ENCODE peak calls at places on chromosomes 13 and 19, in seven cellular contexts. One of them, this sample, is unnamed.

GRCh38 chr19:6060600-6061391 is 49.5 kb downstream of the RFX2 start:
- DNase-seq in coronary artery: peak
- DNase-seq in GF-D8: peak
- DNase-seq in hypothalamus: no peak
- DNase-seq in adipocyte: no peak
- DNase-seq in caudate nucleus: no peak
- DNase-seq in glutamatergic neuron: no peak
- DNase-seq in this sample: no peak

GRCh38 chr13:79659161-79659560 is 178.2 kb downstream of the NDFIP2 start:
- DNase-seq in coronary artery: no peak
- DNase-seq in GF-D8: no peak
- DNase-seq in hypothalamus: no peak
- DNase-seq in adipocyte: peak
- DNase-seq in caudate nucleus: no peak
- DNase-seq in glutamatergic neuron: no peak
- DNase-seq in this sample: no peak

GRCh38 chr13:88948501-88948900 is 1277.3 kb downstream of the SLITRK5 start:
- DNase-seq in coronary artery: no peak
- DNase-seq in GF-D8: no peak
- DNase-seq in hypothalamus: no peak
- DNase-seq in adipocyte: no peak
- DNase-seq in caudate nucleus: no peak
- DNase-seq in glutamatergic neuron: no peak
- DNase-seq in this sample: no peak

GRCh38 chr13:90055121-90055520 is 1292.4 kb upstream of the MIR17HG start:
- DNase-seq in coronary artery: no peak
- DNase-seq in GF-D8: no peak
- DNase-seq in hypothalamus: no peak
- DNase-seq in adipocyte: no peak
- DNase-seq in caudate nucleus: no peak
- DNase-seq in glutamatergic neuron: no peak
- DNase-seq in this sample: no peak

GRCh38 chr13:112756511-112756966 is 66.7 kb downstream of the ATP11A start:
- DNase-seq in coronary artery: no peak
- DNase-seq in GF-D8: no peak
- DNase-seq in hypothalamus: no peak
- DNase-seq in adipocyte: no peak
- DNase-seq in caudate nucleus: no peak
- DNase-seq in glutamatergic neuron: no peak
- DNase-seq in this sample: no peak

GRCh38 chr19:6589711-6590457 is 1.1 kb downstream of the CD70 start:
- DNase-seq in coronary artery: no peak
- DNase-seq in GF-D8: no peak
- DNase-seq in hypothalamus: no peak
- DNase-seq in adipocyte: no peak
- DNase-seq in caudate nucleus: no peak
- DNase-seq in glutamatergic neuron: no peak
- DNase-seq in this sample: no peak

GRCh38 chr19:10662384-10663251 is 8.5 kb downstream of the ILF3 start:
- DNase-seq in coronary artery: no peak
- DNase-seq in GF-D8: no peak
- DNase-seq in hypothalamus: no peak
- DNase-seq in adipocyte: peak
- DNase-seq in caudate nucleus: no peak
- DNase-seq in glutamatergic neuron: no peak
- DNase-seq in this sample: no peak

GRCh38 chr19:29614046-29614445 is 8.0 kb downstream of the POP4 start:
- DNase-seq in coronary artery: no peak
- DNase-seq in GF-D8: no peak
- DNase-seq in hypothalamus: no peak
- DNase-seq in adipocyte: no peak
- DNase-seq in caudate nucleus: no peak
- DNase-seq in glutamatergic neuron: no peak
- DNase-seq in this sample: no peak

GRCh38 chr19:14081797-14082674 is 3.5 kb downstream of the C19orf67 start:
- DNase-seq in coronary artery: no peak
- DNase-seq in GF-D8: no peak
- DNase-seq in hypothalamus: no peak
- DNase-seq in adipocyte: peak
- DNase-seq in caudate nucleus: no peak
- DNase-seq in glutamatergic neuron: peak
- DNase-seq in this sample: no peak

GRCh38 chr13:33126909-33127607 is 110.8 kb downstream of the KL start:
- DNase-seq in coronary artery: no peak
- DNase-seq in GF-D8: no peak
- DNase-seq in hypothalamus: no peak
- DNase-seq in adipocyte: peak
- DNase-seq in caudate nucleus: no peak
- DNase-seq in glutamatergic neuron: peak
- DNase-seq in this sample: no peak

GRCh38 chr13:33519561-33520479 is 234.3 kb upstream of the STARD13 start:
- DNase-seq in coronary artery: no peak
- DNase-seq in GF-D8: no peak
- DNase-seq in hypothalamus: no peak
- DNase-seq in adipocyte: peak
- DNase-seq in caudate nucleus: no peak
- DNase-seq in glutamatergic neuron: no peak
- DNase-seq in this sample: no peak

GRCh38 chr19:46919324-46919723 is 58.5 kb downstream of the ARHGAP35 start:
- DNase-seq in coronary artery: no peak
- DNase-seq in GF-D8: no peak
- DNase-seq in hypothalamus: no peak
- DNase-seq in adipocyte: no peak
- DNase-seq in caudate nucleus: no peak
- DNase-seq in glutamatergic neuron: no peak
- DNase-seq in this sample: no peak

GRCh38 chr19:48683349-48683748 is 10.5 kb upstream of the NTN5 start:
- DNase-seq in coronary artery: no peak
- DNase-seq in GF-D8: no peak
- DNase-seq in hypothalamus: peak
- DNase-seq in adipocyte: no peak
- DNase-seq in caudate nucleus: peak
- DNase-seq in glutamatergic neuron: no peak
- DNase-seq in this sample: peak

GRCh38 chr19:36265064-36265463 is 50.2 kb downstream of the ZNF146 start:
- DNase-seq in coronary artery: no peak
- DNase-seq in GF-D8: no peak
- DNase-seq in hypothalamus: no peak
- DNase-seq in adipocyte: no peak
- DNase-seq in caudate nucleus: no peak
- DNase-seq in glutamatergic neuron: no peak
- DNase-seq in this sample: no peak

GRCh38 chr19:15893498-15893897 is 4.4 kb downstream of the CYP4F2 start:
- DNase-seq in coronary artery: no peak
- DNase-seq in GF-D8: no peak
- DNase-seq in hypothalamus: no peak
- DNase-seq in adipocyte: no peak
- DNase-seq in caudate nucleus: no peak
- DNase-seq in glutamatergic neuron: no peak
- DNase-seq in this sample: no peak

GRCh38 chr13:50589139-50589538 is 254.4 kb downstream of the DLEU7 start:
- DNase-seq in coronary artery: no peak
- DNase-seq in GF-D8: no peak
- DNase-seq in hypothalamus: no peak
- DNase-seq in adipocyte: peak
- DNase-seq in caudate nucleus: no peak
- DNase-seq in glutamatergic neuron: no peak
- DNase-seq in this sample: no peak

GRCh38 chr13:97653741-97654140 is 219.8 kb downstream of the RAP2A start:
- DNase-seq in coronary artery: no peak
- DNase-seq in GF-D8: no peak
- DNase-seq in hypothalamus: no peak
- DNase-seq in adipocyte: peak
- DNase-seq in caudate nucleus: no peak
- DNase-seq in glutamatergic neuron: no peak
- DNase-seq in this sample: no peak

GRCh38 chr19:17671906-17672305 is 16.2 kb downstream of the UNC13A start:
- DNase-seq in coronary artery: no peak
- DNase-seq in GF-D8: no peak
- DNase-seq in hypothalamus: no peak
- DNase-seq in adipocyte: peak
- DNase-seq in caudate nucleus: no peak
- DNase-seq in glutamatergic neuron: no peak
- DNase-seq in this sample: no peak

GRCh38 chr13:81048026-81048461 is 707.1 kb upstream of the SPRY2 start:
- DNase-seq in coronary artery: no peak
- DNase-seq in GF-D8: no peak
- DNase-seq in hypothalamus: peak
- DNase-seq in adipocyte: no peak
- DNase-seq in caudate nucleus: no peak
- DNase-seq in glutamatergic neuron: no peak
- DNase-seq in this sample: no peak

GRCh38 chr13:47904891-47905290 is 96.2 kb downstream of the SUCLA2 start:
- DNase-seq in coronary artery: no peak
- DNase-seq in GF-D8: no peak
- DNase-seq in hypothalamus: no peak
- DNase-seq in adipocyte: no peak
- DNase-seq in caudate nucleus: no peak
- DNase-seq in glutamatergic neuron: no peak
- DNase-seq in this sample: no peak

GRCh38 chr19:12163841-12164240 is 945 bp downstream of the ZNF136 start:
- DNase-seq in coronary artery: no peak
- DNase-seq in GF-D8: no peak
- DNase-seq in hypothalamus: no peak
- DNase-seq in adipocyte: peak
- DNase-seq in caudate nucleus: no peak
- DNase-seq in glutamatergic neuron: no peak
- DNase-seq in this sample: no peak

GRCh38 chr13:99085139-99085845 is 107.4 kb upstream of the DOCK9 start:
- DNase-seq in coronary artery: peak
- DNase-seq in GF-D8: no peak
- DNase-seq in hypothalamus: no peak
- DNase-seq in adipocyte: no peak
- DNase-seq in caudate nucleus: no peak
- DNase-seq in glutamatergic neuron: no peak
- DNase-seq in this sample: no peak

GRCh38 chr13:91247768-91248167 is 99.7 kb upstream of the MIR17HG start:
- DNase-seq in coronary artery: no peak
- DNase-seq in GF-D8: no peak
- DNase-seq in hypothalamus: no peak
- DNase-seq in adipocyte: peak
- DNase-seq in caudate nucleus: no peak
- DNase-seq in glutamatergic neuron: no peak
- DNase-seq in this sample: no peak

GRCh38 chr13:85520445-85520844 is 278.8 kb downstream of the SLITRK6 start:
- DNase-seq in coronary artery: no peak
- DNase-seq in GF-D8: no peak
- DNase-seq in hypothalamus: no peak
- DNase-seq in adipocyte: peak
- DNase-seq in caudate nucleus: no peak
- DNase-seq in glutamatergic neuron: no peak
- DNase-seq in this sample: no peak

GRCh38 chr13:112545866-112546265 is 42.1 kb downstream of the TUBGCP3 start:
- DNase-seq in coronary artery: no peak
- DNase-seq in GF-D8: no peak
- DNase-seq in hypothalamus: no peak
- DNase-seq in adipocyte: peak
- DNase-seq in caudate nucleus: no peak
- DNase-seq in glutamatergic neuron: no peak
- DNase-seq in this sample: no peak

GRCh38 chr13:32446778-32447465 is 19.0 kb upstream of the N4BP2L1 start:
- DNase-seq in coronary artery: no peak
- DNase-seq in GF-D8: peak
- DNase-seq in hypothalamus: no peak
- DNase-seq in adipocyte: no peak
- DNase-seq in caudate nucleus: no peak
- DNase-seq in glutamatergic neuron: no peak
- DNase-seq in this sample: no peak

GRCh38 chr13:67438465-67438864 is 208.3 kb upstream of the PCDH9 start:
- DNase-seq in coronary artery: no peak
- DNase-seq in GF-D8: no peak
- DNase-seq in hypothalamus: no peak
- DNase-seq in adipocyte: no peak
- DNase-seq in caudate nucleus: no peak
- DNase-seq in glutamatergic neuron: no peak
- DNase-seq in this sample: no peak

GRCh38 chr19:4577020-4577782 is 17.7 kb upstream of the SEMA6B start:
- DNase-seq in coronary artery: no peak
- DNase-seq in GF-D8: no peak
- DNase-seq in hypothalamus: no peak
- DNase-seq in adipocyte: no peak
- DNase-seq in caudate nucleus: no peak
- DNase-seq in glutamatergic neuron: no peak
- DNase-seq in this sample: no peak

GRCh38 chr13:33508060-33508459 is 222.5 kb upstream of the STARD13 start:
- DNase-seq in coronary artery: no peak
- DNase-seq in GF-D8: no peak
- DNase-seq in hypothalamus: no peak
- DNase-seq in adipocyte: no peak
- DNase-seq in caudate nucleus: no peak
- DNase-seq in glutamatergic neuron: no peak
- DNase-seq in this sample: no peak

GRCh38 chr19:54231077-54231931 is 8.5 kb upstream of the LILRB3 start:
- DNase-seq in coronary artery: peak
- DNase-seq in GF-D8: no peak
- DNase-seq in hypothalamus: peak
- DNase-seq in adipocyte: peak
- DNase-seq in caudate nucleus: peak
- DNase-seq in glutamatergic neuron: peak
- DNase-seq in this sample: peak

GRCh38 chr13:111058796-111059506 is 56.2 kb upstream of the ARHGEF7 start:
- DNase-seq in coronary artery: no peak
- DNase-seq in GF-D8: no peak
- DNase-seq in hypothalamus: no peak
- DNase-seq in adipocyte: no peak
- DNase-seq in caudate nucleus: no peak
- DNase-seq in glutamatergic neuron: no peak
- DNase-seq in this sample: no peak

GRCh38 chr13:107554355-107554905 is 660.9 kb downstream of the LIG4 start:
- DNase-seq in coronary artery: no peak
- DNase-seq in GF-D8: no peak
- DNase-seq in hypothalamus: no peak
- DNase-seq in adipocyte: no peak
- DNase-seq in caudate nucleus: no peak
- DNase-seq in glutamatergic neuron: peak
- DNase-seq in this sample: no peak

GRCh38 chr13:76148926-76149325 is 512.8 kb downstream of the LMO7 start:
- DNase-seq in coronary artery: no peak
- DNase-seq in GF-D8: no peak
- DNase-seq in hypothalamus: no peak
- DNase-seq in adipocyte: peak
- DNase-seq in caudate nucleus: no peak
- DNase-seq in glutamatergic neuron: no peak
- DNase-seq in this sample: no peak

GRCh38 chr13:100305398-100305797 is 216.5 kb downstream of the PCCA start:
- DNase-seq in coronary artery: no peak
- DNase-seq in GF-D8: no peak
- DNase-seq in hypothalamus: no peak
- DNase-seq in adipocyte: no peak
- DNase-seq in caudate nucleus: no peak
- DNase-seq in glutamatergic neuron: no peak
- DNase-seq in this sample: no peak